ENCODE peak calls at places on chromosomes 11 and 22, in seven cellular contexts. One of them, this sample, is unnamed.

GRCh38 chr22:29768052-29768680 is 997 bp downstream of the UQCR10 start:
- DNase-seq in bronchial epithelial cell: no peak
- DNase-seq in AG09309: no peak
- DNase-seq in HuH-7.5: no peak
- DNase-seq in activated CD4-positive, alpha-beta T cell treated with anti-CD3 and anti-CD28 coated beads for 48 hours: no peak
- DNase-seq in T-helper 2 cell: no peak
- DNase-seq in NCI-H187: no peak
- DNase-seq in this sample: no peak

GRCh38 chr11:27505781-27506180 is 788 bp downstream of the LIN7C start:
- DNase-seq in bronchial epithelial cell: no peak
- DNase-seq in AG09309: no peak
- DNase-seq in HuH-7.5: no peak
- DNase-seq in activated CD4-positive, alpha-beta T cell treated with anti-CD3 and anti-CD28 coated beads for 48 hours: no peak
- DNase-seq in T-helper 2 cell: no peak
- DNase-seq in NCI-H187: no peak
- DNase-seq in this sample: no peak

GRCh38 chr11:70568504-70569172 is 170.3 kb downstream of the CTTN start:
- DNase-seq in bronchial epithelial cell: peak; percentile 13
- DNase-seq in AG09309: no peak
- DNase-seq in HuH-7.5: no peak
- DNase-seq in activated CD4-positive, alpha-beta T cell treated with anti-CD3 and anti-CD28 coated beads for 48 hours: no peak
- DNase-seq in T-helper 2 cell: no peak
- DNase-seq in NCI-H187: no peak
- DNase-seq in this sample: no peak

GRCh38 chr22:40498454-40499186 is 128.2 kb downstream of the SGSM3 start:
- DNase-seq in bronchial epithelial cell: peak; percentile 100
- DNase-seq in AG09309: peak; percentile 59
- DNase-seq in HuH-7.5: peak; percentile 29
- DNase-seq in activated CD4-positive, alpha-beta T cell treated with anti-CD3 and anti-CD28 coated beads for 48 hours: no peak
- DNase-seq in T-helper 2 cell: peak; percentile 44
- DNase-seq in NCI-H187: no peak
- DNase-seq in this sample: no peak

GRCh38 chr11:126543691-126544090 is 188.2 kb downstream of the ST3GAL4 start:
- DNase-seq in bronchial epithelial cell: no peak
- DNase-seq in AG09309: no peak
- DNase-seq in HuH-7.5: no peak
- DNase-seq in activated CD4-positive, alpha-beta T cell treated with anti-CD3 and anti-CD28 coated beads for 48 hours: no peak
- DNase-seq in T-helper 2 cell: no peak
- DNase-seq in NCI-H187: no peak
- DNase-seq in this sample: peak; percentile 74

GRCh38 chr11:83566948-83567347 is 280.8 kb upstream of the CCDC90B start:
- DNase-seq in bronchial epithelial cell: peak; percentile 83
- DNase-seq in AG09309: peak; percentile 49
- DNase-seq in HuH-7.5: no peak
- DNase-seq in activated CD4-positive, alpha-beta T cell treated with anti-CD3 and anti-CD28 coated beads for 48 hours: no peak
- DNase-seq in T-helper 2 cell: no peak
- DNase-seq in NCI-H187: no peak
- DNase-seq in this sample: no peak

GRCh38 chr22:38921801-38922200 is 35.6 kb upstream of the APOBEC3A start:
- DNase-seq in bronchial epithelial cell: no peak
- DNase-seq in AG09309: no peak
- DNase-seq in HuH-7.5: no peak
- DNase-seq in activated CD4-positive, alpha-beta T cell treated with anti-CD3 and anti-CD28 coated beads for 48 hours: no peak
- DNase-seq in T-helper 2 cell: no peak
- DNase-seq in NCI-H187: no peak
- DNase-seq in this sample: no peak

GRCh38 chr22:49862408-49862776 is 8.7 kb downstream of the ZBED4 start:
- DNase-seq in bronchial epithelial cell: no peak
- DNase-seq in AG09309: no peak
- DNase-seq in HuH-7.5: no peak
- DNase-seq in activated CD4-positive, alpha-beta T cell treated with anti-CD3 and anti-CD28 coated beads for 48 hours: no peak
- DNase-seq in T-helper 2 cell: no peak
- DNase-seq in NCI-H187: no peak
- DNase-seq in this sample: no peak

GRCh38 chr11:117882539-117882938 is 6.1 kb upstream of the FXYD6 start:
- DNase-seq in bronchial epithelial cell: no peak
- DNase-seq in AG09309: no peak
- DNase-seq in HuH-7.5: no peak
- DNase-seq in activated CD4-positive, alpha-beta T cell treated with anti-CD3 and anti-CD28 coated beads for 48 hours: no peak
- DNase-seq in T-helper 2 cell: no peak
- DNase-seq in NCI-H187: peak; percentile 22
- DNase-seq in this sample: peak; percentile 37

GRCh38 chr11:47394322-47395224 is 13.8 kb upstream of the SLC39A13 start:
- DNase-seq in bronchial epithelial cell: no peak
- DNase-seq in AG09309: no peak
- DNase-seq in HuH-7.5: no peak
- DNase-seq in activated CD4-positive, alpha-beta T cell treated with anti-CD3 and anti-CD28 coated beads for 48 hours: peak; percentile 72
- DNase-seq in T-helper 2 cell: peak; percentile 89
- DNase-seq in NCI-H187: no peak
- DNase-seq in this sample: no peak

GRCh38 chr22:43889366-43890253 is 2.2 kb downstream of the PNPLA5 start:
- DNase-seq in bronchial epithelial cell: peak; percentile 7
- DNase-seq in AG09309: no peak
- DNase-seq in HuH-7.5: no peak
- DNase-seq in activated CD4-positive, alpha-beta T cell treated with anti-CD3 and anti-CD28 coated beads for 48 hours: no peak
- DNase-seq in T-helper 2 cell: no peak
- DNase-seq in NCI-H187: no peak
- DNase-seq in this sample: no peak

GRCh38 chr22:43434601-43435311 is 22.9 kb downstream of the MPPED1 start:
- DNase-seq in bronchial epithelial cell: no peak
- DNase-seq in AG09309: no peak
- DNase-seq in HuH-7.5: no peak
- DNase-seq in activated CD4-positive, alpha-beta T cell treated with anti-CD3 and anti-CD28 coated beads for 48 hours: no peak
- DNase-seq in T-helper 2 cell: no peak
- DNase-seq in NCI-H187: no peak
- DNase-seq in this sample: no peak

GRCh38 chr11:28838741-28839140 is 730.6 kb downstream of the METTL15 start:
- DNase-seq in bronchial epithelial cell: no peak
- DNase-seq in AG09309: no peak
- DNase-seq in HuH-7.5: no peak
- DNase-seq in activated CD4-positive, alpha-beta T cell treated with anti-CD3 and anti-CD28 coated beads for 48 hours: no peak
- DNase-seq in T-helper 2 cell: no peak
- DNase-seq in NCI-H187: no peak
- DNase-seq in this sample: no peak

GRCh38 chr22:49712195-49712791 is 115.4 kb downstream of the BRD1 start:
- DNase-seq in bronchial epithelial cell: no peak
- DNase-seq in AG09309: no peak
- DNase-seq in HuH-7.5: peak; percentile 38
- DNase-seq in activated CD4-positive, alpha-beta T cell treated with anti-CD3 and anti-CD28 coated beads for 48 hours: no peak
- DNase-seq in T-helper 2 cell: no peak
- DNase-seq in NCI-H187: no peak
- DNase-seq in this sample: no peak

GRCh38 chr11:69122642-69123431 is 32.9 kb upstream of the SMIM38 start:
- DNase-seq in bronchial epithelial cell: peak; percentile 85
- DNase-seq in AG09309: no peak
- DNase-seq in HuH-7.5: peak; percentile 100
- DNase-seq in activated CD4-positive, alpha-beta T cell treated with anti-CD3 and anti-CD28 coated beads for 48 hours: peak; percentile 83
- DNase-seq in T-helper 2 cell: peak; percentile 27
- DNase-seq in NCI-H187: no peak
- DNase-seq in this sample: no peak

GRCh38 chr22:32355760-32356159 is 1.9 kb upstream of the RFPL3 start:
- DNase-seq in bronchial epithelial cell: peak; percentile 28
- DNase-seq in AG09309: no peak
- DNase-seq in HuH-7.5: no peak
- DNase-seq in activated CD4-positive, alpha-beta T cell treated with anti-CD3 and anti-CD28 coated beads for 48 hours: no peak
- DNase-seq in T-helper 2 cell: no peak
- DNase-seq in NCI-H187: no peak
- DNase-seq in this sample: no peak

GRCh38 chr11:11476971-11477645 is 124.1 kb upstream of the CSNK2A3 start:
- DNase-seq in bronchial epithelial cell: peak; percentile 65
- DNase-seq in AG09309: no peak
- DNase-seq in HuH-7.5: no peak
- DNase-seq in activated CD4-positive, alpha-beta T cell treated with anti-CD3 and anti-CD28 coated beads for 48 hours: no peak
- DNase-seq in T-helper 2 cell: no peak
- DNase-seq in NCI-H187: no peak
- DNase-seq in this sample: no peak

GRCh38 chr11:6356503-6356902 is 33.8 kb upstream of the SMPD1 start:
- DNase-seq in bronchial epithelial cell: no peak
- DNase-seq in AG09309: no peak
- DNase-seq in HuH-7.5: no peak
- DNase-seq in activated CD4-positive, alpha-beta T cell treated with anti-CD3 and anti-CD28 coated beads for 48 hours: no peak
- DNase-seq in T-helper 2 cell: no peak
- DNase-seq in NCI-H187: no peak
- DNase-seq in this sample: no peak

GRCh38 chr22:41369089-41369745 is 12.5 kb upstream of the TEF start:
- DNase-seq in bronchial epithelial cell: no peak
- DNase-seq in AG09309: no peak
- DNase-seq in HuH-7.5: no peak
- DNase-seq in activated CD4-positive, alpha-beta T cell treated with anti-CD3 and anti-CD28 coated beads for 48 hours: no peak
- DNase-seq in T-helper 2 cell: no peak
- DNase-seq in NCI-H187: no peak
- DNase-seq in this sample: no peak

GRCh38 chr22:47107431-47107830 is 345.0 kb downstream of the TBC1D22A start:
- DNase-seq in bronchial epithelial cell: peak; percentile 84
- DNase-seq in AG09309: peak; percentile 52
- DNase-seq in HuH-7.5: no peak
- DNase-seq in activated CD4-positive, alpha-beta T cell treated with anti-CD3 and anti-CD28 coated beads for 48 hours: no peak
- DNase-seq in T-helper 2 cell: no peak
- DNase-seq in NCI-H187: no peak
- DNase-seq in this sample: no peak

GRCh38 chr11:116073854-116074837 is 569.9 kb upstream of the CADM1 start:
- DNase-seq in bronchial epithelial cell: peak; percentile 4
- DNase-seq in AG09309: no peak
- DNase-seq in HuH-7.5: no peak
- DNase-seq in activated CD4-positive, alpha-beta T cell treated with anti-CD3 and anti-CD28 coated beads for 48 hours: no peak
- DNase-seq in T-helper 2 cell: peak; percentile 79
- DNase-seq in NCI-H187: no peak
- DNase-seq in this sample: no peak

GRCh38 chr11:92276773-92277172 is 52.2 kb downstream of the FAT3 start:
- DNase-seq in bronchial epithelial cell: no peak
- DNase-seq in AG09309: no peak
- DNase-seq in HuH-7.5: no peak
- DNase-seq in activated CD4-positive, alpha-beta T cell treated with anti-CD3 and anti-CD28 coated beads for 48 hours: no peak
- DNase-seq in T-helper 2 cell: no peak
- DNase-seq in NCI-H187: no peak
- DNase-seq in this sample: no peak